ENCODE peak calls at places on chromosomes 13 and 19, in four cellular contexts. L is left ventricle myocardium inferior, I is adrenal gland, A is endothelial cell of umbilical vein. T is an unnamed sample. For H3K36me3, the result is how much of the 10 kb centered on the place peaks cover.

GRCh38 chr19:28472111-28472510 is 740.8 kb downstream of the UQCRFS1 start:
- DNase-seq in I (no peak), L (no peak), A (no peak), T (peak)

GRCh38 chr13:98300956-98301641 is 124.0 kb upstream of the RNF113B start:
- DNase-seq in L (no peak), A (peak), I (no peak), T (no peak)

GRCh38 chr13:68304287-68304893 is 1074.3 kb upstream of the PCDH9 start:
- DNase-seq in I (peak), A (peak), L (no peak), T (no peak)

GRCh38 chr13:35475960-35476943 is at the start of gene MAB21L1:
- DNase-seq in I (no peak), L (no peak), A (peak), T (peak)

GRCh38 chr13:30108913-30109237 is 198.5 kb downstream of the KATNAL1 start:
- DNase-seq in L (no peak), A (no peak), I (no peak), T (no peak)

GRCh38 chr19:28171983-28172382 is 1041.0 kb downstream of the UQCRFS1 start:
- DNase-seq in L (no peak), I (no peak), A (no peak), T (no peak)

GRCh38 chr19:48915757-48916156 is 15.6 kb downstream of the NUCB1 start:
- DNase-seq in A (no peak), I (no peak), L (no peak), T (no peak)

GRCh38 chr13:32086791-32087441 is 55.3 kb downstream of the FRY start:
- DNase-seq in A (no peak), I (no peak), L (no peak), T (no peak)

GRCh38 chr19:4529924-4530522 is 5.0 kb downstream of the PLIN5 start:
- DNase-seq in I (no peak), A (no peak), L (no peak), T (no peak)

GRCh38 chr13:103810026-103810425 is 743.8 kb upstream of the SLC10A2 start:
- DNase-seq in L (no peak), A (no peak), I (no peak), T (no peak)

GRCh38 chr19:5952193-5953033 is 25.5 kb downstream of the RANBP3 start:
- DNase-seq in I (no peak), A (no peak), L (no peak), T (no peak)

GRCh38 chr13:36915106-36915505 is 4.9 kb downstream of the SMAD9 start:
- DNase-seq in L (no peak), I (no peak), A (no peak), T (no peak)

GRCh38 chr13:21051675-21052074 is 9.7 kb downstream of the LATS2 start:
- DNase-seq in A (no peak), L (no peak), I (no peak), T (no peak)

GRCh38 chr13:109500146-109500773 is 286.1 kb downstream of the IRS2 start:
- DNase-seq in L (no peak), A (no peak), I (peak), T (no peak)

GRCh38 chr19:46537136-46538097 is 41.8 kb upstream of the PNMA8B start:
- DNase-seq in I (peak), L (peak), A (peak), T (peak)

GRCh38 chr19:3276341-3276799 is 51.9 kb downstream of the CELF5 start:
- DNase-seq in L (no peak), A (no peak), I (no peak), T (peak)

GRCh38 chr19:6424190-6424938 is at the start of gene KHSRP:
- DNase-seq in I (no peak), A (no peak), L (no peak), T (no peak)

GRCh38 chr13:112242777-112243176 is 133.4 kb upstream of the SPACA7 start:
- DNase-seq in L (no peak), A (no peak), I (no peak), T (peak)
- H3K27ac ChIP-seq in L (no peak), A (no peak), I (no peak), T (no peak)

GRCh38 chr13:81957121-81957520 is 1616.2 kb upstream of the SPRY2 start:
- DNase-seq in I (no peak), L (no peak), A (no peak), T (no peak)
- TF ChIP-seq CTCF in I (no peak), L (no peak), A (no peak), T (no peak)

DNA sequence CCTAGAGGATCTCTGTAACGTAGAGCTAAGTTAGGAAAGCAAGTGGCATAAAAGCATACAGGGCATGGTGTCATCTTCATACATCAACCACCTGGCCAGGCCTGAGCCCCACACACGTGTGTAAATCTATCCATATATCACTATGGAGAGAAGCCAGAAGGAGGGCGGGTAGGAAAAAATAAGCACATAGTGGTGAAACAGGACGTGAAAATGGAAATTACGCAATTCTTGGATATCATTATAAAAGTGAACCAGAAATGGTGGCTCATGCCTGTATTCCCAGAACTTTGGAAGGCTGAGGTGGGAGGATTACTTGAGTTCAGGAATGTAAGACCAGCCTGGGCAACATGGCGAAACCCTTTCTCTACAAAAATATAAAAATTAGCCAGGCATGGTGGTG is 43.4 kb downstream of the PDCD5 start:
- DNase-seq in A (no peak), I (no peak), L (no peak), T (no peak)
- H3K36me3 ChIP-seq in A (under half), I (half or more), L (half or more), T (half or more)

DNA sequence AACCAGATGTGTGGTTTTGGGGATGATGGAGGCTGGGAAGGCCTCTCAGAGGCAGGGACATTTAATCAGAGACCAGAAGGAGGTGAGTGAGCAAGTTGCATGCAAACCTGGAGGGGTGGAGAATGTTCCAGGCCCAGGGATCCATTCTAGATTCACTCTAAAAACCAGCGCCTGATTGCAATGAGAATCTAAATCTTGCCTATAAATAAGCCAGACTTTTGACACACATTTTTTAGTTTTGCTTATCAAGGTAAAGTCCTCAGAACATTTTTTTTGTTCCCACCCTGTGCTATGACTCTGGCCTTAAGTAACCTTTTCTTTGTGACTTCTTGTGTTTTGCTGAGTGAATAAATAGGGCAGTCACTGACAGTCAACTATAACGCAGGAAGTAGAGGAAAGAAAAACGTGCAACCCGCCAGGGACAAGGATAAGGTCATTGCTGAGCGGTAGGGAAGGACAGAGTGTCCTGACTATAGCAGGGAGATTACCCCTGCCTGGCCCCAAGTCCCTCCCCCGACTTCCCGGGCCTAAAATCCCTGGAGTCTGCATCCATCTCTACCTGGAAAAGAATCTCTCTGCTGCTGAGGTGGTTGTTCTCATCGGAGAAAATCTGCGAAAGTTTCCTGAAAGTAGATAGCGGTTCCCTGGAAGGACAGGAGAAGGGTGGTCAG is 14.4 kb downstream of the RGL3 start:
- DNase-seq in L (no peak), A (no peak), I (peak), T (no peak)
- H3K27ac ChIP-seq in L (peak), A (no peak), I (peak), T (no peak)

GRCh38 chr19:33438016-33438671 is 64.6 kb downstream of the CEBPG start:
- DNase-seq in A (no peak), L (peak), I (no peak), T (peak)
- TF ChIP-seq CTCF in A (peak), L (peak), I (no peak), T (no peak)

DNA sequence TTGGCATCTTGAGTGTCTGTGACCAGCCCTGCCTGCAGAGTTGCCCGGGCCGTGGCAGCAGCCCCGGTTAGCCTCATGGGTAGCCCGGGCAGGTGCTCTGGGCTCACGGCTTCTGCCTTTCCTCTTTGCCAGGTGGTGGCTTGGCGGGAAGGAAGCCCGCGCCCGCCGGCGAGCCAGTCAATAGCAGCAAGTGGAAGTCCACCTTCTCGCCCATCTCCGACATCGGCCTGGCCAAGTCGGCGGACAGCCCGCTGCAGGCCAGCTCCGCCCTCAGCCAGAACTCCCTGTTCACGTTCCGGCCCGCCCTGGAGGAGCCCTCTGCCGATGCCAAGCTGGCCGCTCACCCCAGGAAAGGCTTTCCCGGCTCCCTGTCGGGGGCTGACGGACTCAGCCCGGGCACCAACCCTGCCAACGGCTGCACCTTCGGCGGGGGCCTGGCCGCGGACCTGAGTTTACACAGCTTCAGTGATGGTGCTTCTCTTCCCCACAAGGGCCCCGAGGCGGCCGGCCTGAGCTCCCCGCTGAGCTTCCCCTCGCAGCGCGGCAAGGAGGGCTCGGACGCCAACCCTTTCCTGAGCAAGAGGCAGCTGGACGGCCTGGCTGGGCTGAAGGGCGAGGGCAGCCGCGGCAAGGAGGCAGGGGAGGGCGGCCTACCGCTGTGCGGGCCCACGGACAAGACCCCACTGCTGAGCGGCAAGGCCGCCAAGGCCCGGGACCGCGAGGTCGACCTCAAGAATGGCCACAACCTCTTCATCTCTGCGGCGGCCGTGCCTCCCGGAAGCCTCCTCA is 9.9 kb downstream of the PLEKHJ1 start:
- DNase-seq in I (no peak), A (no peak), L (no peak), T (no peak)
- H3K36me3 ChIP-seq in I (half or more), A (under half), L (half or more), T (under half)

T was measured in spleen.